ENCODE peak calls at places on chromosomes 13 and 19, in eight cellular contexts. I is left lung; J is MG63; Z is IMR-90; W is CD8-positive, alpha-beta T cell; G is effector memory CD4-positive, alpha-beta T cell; A is tibial artery; K is keratinocyte. M is an unnamed sample. For H3K36me3, the result is how much of the 10 kb centered on the place peaks cover.

GRCh38 chr19:44072543-44073401 is 813 bp downstream of the ZNF284 start:
- DNase-seq in I (no peak), J (no peak), Z (no peak), W (no peak), G (no peak), A (no peak), K (peak), M (no peak)

GRCh38 chr13:79659161-79659560 is 178.2 kb downstream of the NDFIP2 start:
- DNase-seq in I (no peak), J (peak), Z (no peak), W (no peak), G (no peak), A (no peak), K (no peak), M (no peak)

GRCh38 chr13:76884167-76884566 is 2.0 kb downstream of the KCTD12 start:
- DNase-seq in I (peak), J (peak), Z (no peak), W (no peak), G (no peak), A (no peak), K (no peak), M (peak)

GRCh38 chr19:46111376-46111775 is 13.1 kb downstream of the IGFL3 start:
- DNase-seq in I (no peak), J (no peak), Z (no peak), W (no peak), G (no peak), A (no peak), K (no peak), M (no peak)

GRCh38 chr19:6577410-6578125 is 13.4 kb downstream of the CD70 start:
- DNase-seq in I (no peak), J (peak), Z (no peak), W (no peak), G (no peak), A (no peak), K (peak), M (no peak)

GRCh38 chr13:38255600-38255999 is 94.1 kb upstream of the UFM1 start:
- DNase-seq in I (no peak), J (no peak), Z (no peak), W (no peak), G (no peak), A (no peak), K (no peak), M (no peak)

GRCh38 chr19:54035215-54036178 is 28.2 kb downstream of the VSTM1 start:
- DNase-seq in I (no peak), J (peak), Z (peak), W (no peak), G (no peak), A (no peak), K (no peak), M (peak)

GRCh38 chr13:25179810-25180437 is 7.8 kb upstream of the AMER2 start:
- DNase-seq in I (no peak), J (no peak), Z (no peak), W (no peak), G (no peak), A (no peak), K (no peak), M (no peak)

GRCh38 chr13:48778551-48779088 is 124.9 kb downstream of the CYSLTR2 start:
- DNase-seq in I (no peak), J (no peak), Z (no peak), W (no peak), G (no peak), A (no peak), K (no peak), M (no peak)

GRCh38 chr13:61128850-61129645 is 286.6 kb downstream of the PCDH20 start:
- DNase-seq in I (no peak), J (no peak), Z (no peak), W (no peak), G (no peak), A (no peak), K (no peak), M (no peak)

GRCh38 chr19:34555447-34555846 is 73.9 kb downstream of the WTIP start:
- DNase-seq in I (no peak), J (no peak), Z (no peak), W (no peak), G (no peak), A (no peak), K (no peak), M (peak)

GRCh38 chr13:20580257-20580656 is 13.3 kb downstream of the IFT88 start:
- DNase-seq in I (no peak), J (no peak), Z (no peak), W (no peak), G (no peak), A (no peak), K (no peak), M (no peak)

GRCh38 chr19:7654401-7654800 is 14.4 kb upstream of the RETN start:
- DNase-seq in I (no peak), J (no peak), Z (peak), W (no peak), G (no peak), A (no peak), K (peak), M (no peak)

GRCh38 chr13:105821337-105821736 is 714.1 kb downstream of the EFNB2 start:
- DNase-seq in I (no peak), J (no peak), Z (no peak), W (no peak), G (no peak), A (no peak), K (no peak), M (no peak)

GRCh38 chr13:69168436-69168835 is 939.2 kb upstream of the ATXN8OS start:
- DNase-seq in I (no peak), J (no peak), Z (no peak), W (no peak), G (no peak), A (no peak), K (no peak), M (no peak)

GRCh38 chr13:76887070-76887563 is 912 bp upstream of the KCTD12 start:
- DNase-seq in I (no peak), J (no peak), Z (no peak), W (no peak), G (no peak), A (no peak), K (no peak), M (no peak)

GRCh38 chr19:12723383-12723642 is 419 bp downstream of the TNPO2 start:
- DNase-seq in I (no peak), J (no peak), Z (peak), W (no peak), G (no peak), A (no peak), K (no peak), M (no peak)

GRCh38 chr19:47227347-47228167 is 3.4 kb downstream of the BBC3 start:
- DNase-seq in I (peak), J (peak), Z (peak), W (peak), G (peak), A (peak), K (no peak), M (peak)

GRCh38 chr13:40352385-40352778 is 314.1 kb downstream of the FOXO1 start:
- DNase-seq in I (no peak), J (no peak), Z (no peak), W (no peak), G (no peak), A (no peak), K (no peak), M (no peak)

GRCh38 chr13:99827011-99827410 is 144.6 kb downstream of the ZIC5 start:
- DNase-seq in I (no peak), J (peak), Z (no peak), W (no peak), G (no peak), A (no peak), K (no peak), M (no peak)

GRCh38 chr13:48068036-48068435 is 26.9 kb downstream of the MED4 start:
- DNase-seq in I (no peak), J (no peak), Z (no peak), W (no peak), G (no peak), A (no peak), K (no peak), M (no peak)

GRCh38 chr13:39496487-39496998 is 106.5 kb downstream of the LHFPL6 start:
- DNase-seq in I (no peak), J (no peak), Z (no peak), W (no peak), G (no peak), A (no peak), K (no peak), M (no peak)

GRCh38 chr19:46909356-46909755 is 48.6 kb downstream of the ARHGAP35 start:
- DNase-seq in I (no peak), J (no peak), Z (no peak), W (no peak), G (no peak), A (no peak), K (no peak), M (no peak)

GRCh38 chr19:40271706-40272105 is 13.4 kb downstream of the AKT2 start:
- DNase-seq in I (no peak), J (no peak), Z (no peak), W (no peak), G (no peak), A (no peak), K (no peak), M (no peak)

GRCh38 chr19:58204566-58204965 is 21.7 kb downstream of the ZNF274 start:
- DNase-seq in I (no peak), J (no peak), Z (no peak), W (no peak), G (no peak), A (no peak), K (no peak), M (no peak)

GRCh38 chr13:36293497-36293896 is 4.1 kb downstream of the CCDC169 start:
- DNase-seq in I (no peak), J (no peak), Z (no peak), W (no peak), G (no peak), A (no peak), K (no peak), M (no peak)

GRCh38 chr13:44974056-44974798 is 15.0 kb downstream of the NUFIP1 start:
- DNase-seq in I (peak), J (peak), Z (peak), W (no peak), G (no peak), A (no peak), K (no peak), M (peak)

GRCh38 chr19:51136333-51136732 is 5.8 kb upstream of the SIGLEC7 start:
- DNase-seq in I (no peak), J (no peak), Z (no peak), W (no peak), G (no peak), A (peak), K (no peak), M (no peak)

GRCh38 chr13:102812616-102813287 is 13.8 kb downstream of the BIVM start:
- DNase-seq in I (no peak), J (no peak), Z (peak), W (no peak), G (no peak), A (no peak), K (no peak), M (peak)

GRCh38 chr19:8302734-8303133 is 5.4 kb downstream of the CD320 start:
- DNase-seq in I (peak), J (no peak), Z (no peak), W (no peak), G (no peak), A (peak), K (no peak), M (no peak)

DNA sequence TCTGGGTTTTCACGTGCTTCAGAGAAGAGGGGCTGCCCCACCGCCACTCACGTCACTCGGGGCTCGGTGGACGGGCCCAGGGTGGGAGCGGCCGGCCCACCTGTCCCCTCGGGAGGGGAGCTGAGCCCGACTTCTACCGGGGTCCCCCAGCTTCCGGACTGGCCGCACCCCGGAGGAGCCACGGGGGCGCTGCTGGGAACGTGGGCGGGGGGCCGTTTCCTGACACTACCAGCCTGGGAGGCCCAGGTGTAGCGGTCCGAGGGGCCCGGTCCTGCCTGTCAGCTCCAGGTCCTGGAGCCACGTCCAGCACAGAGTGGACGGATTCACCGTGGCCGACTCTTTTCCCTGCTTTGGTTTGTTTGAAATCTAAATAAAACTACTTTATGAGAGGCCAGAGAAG is 2.2 kb upstream of the GZMM start:
- DNase-seq in I (no peak), J (no peak), Z (no peak), W (no peak), G (no peak), A (no peak), K (no peak), M (no peak)
- H3K36me3 ChIP-seq in I (under half), J (under half), Z (under half), W (under half), G (under half), A (under half), K (under half), M (under half)

DNA sequence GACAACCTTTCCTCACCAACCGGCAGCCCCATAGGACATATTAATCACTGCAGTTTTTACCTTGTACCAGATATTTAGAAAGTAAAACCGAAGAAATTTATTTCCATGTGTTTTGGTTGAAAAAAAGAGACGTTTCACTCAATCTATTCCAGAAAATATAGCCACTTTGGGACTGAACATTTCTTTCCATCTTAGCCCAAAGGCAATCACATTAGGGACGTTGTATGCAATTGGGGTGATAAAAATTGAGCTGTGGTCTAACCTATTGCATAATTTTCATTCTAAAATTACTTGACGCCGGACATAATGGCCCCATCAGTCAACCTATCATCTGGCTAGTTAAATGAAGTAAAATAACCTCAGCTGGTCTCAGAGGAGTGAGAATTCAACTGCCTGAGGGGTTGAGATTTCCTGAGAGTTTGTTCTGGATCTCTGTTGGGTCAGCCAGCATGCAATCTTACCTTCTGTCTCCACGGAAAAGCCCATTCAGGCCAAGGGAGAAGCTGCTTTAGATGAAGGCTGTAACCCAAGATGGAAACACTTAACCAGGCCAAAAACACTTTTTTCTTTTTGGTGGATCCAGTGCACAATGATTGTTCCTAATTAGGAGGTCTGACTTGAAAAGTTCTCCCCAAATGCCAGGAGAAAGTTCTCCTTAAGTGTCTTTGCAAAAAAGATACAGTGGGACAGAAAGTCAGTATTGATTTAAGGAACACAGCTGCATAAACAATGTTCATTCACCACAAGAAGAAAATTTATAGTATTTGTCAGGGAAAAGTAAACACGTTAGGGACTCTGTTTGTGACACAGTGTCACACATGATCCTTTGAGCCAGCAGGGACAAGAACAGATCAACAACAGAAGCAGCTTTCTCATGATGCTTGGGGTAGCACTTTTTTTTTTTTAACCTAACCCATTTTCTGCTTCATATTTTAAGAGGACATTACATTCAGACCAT is 34.1 kb downstream of the DLEU7 start:
- DNase-seq in I (no peak), J (no peak), Z (no peak), W (no peak), G (no peak), A (no peak), K (no peak), M (no peak)
- H3K36me3 ChIP-seq in I (under half), J (under half), Z (under half), W (under half), G (under half), A (under half), K (under half), M (under half)

GRCh38 chr19:5137114-5137513 is 168.2 kb downstream of the KDM4B start:
- DNase-seq in I (no peak), J (no peak), Z (no peak), W (no peak), G (no peak), A (no peak), K (no peak), M (no peak)
- H3K36me3 ChIP-seq in I (under half), J (under half), Z (half or more), W (under half), G (under half), A (under half), K (under half), M (under half)

DNA sequence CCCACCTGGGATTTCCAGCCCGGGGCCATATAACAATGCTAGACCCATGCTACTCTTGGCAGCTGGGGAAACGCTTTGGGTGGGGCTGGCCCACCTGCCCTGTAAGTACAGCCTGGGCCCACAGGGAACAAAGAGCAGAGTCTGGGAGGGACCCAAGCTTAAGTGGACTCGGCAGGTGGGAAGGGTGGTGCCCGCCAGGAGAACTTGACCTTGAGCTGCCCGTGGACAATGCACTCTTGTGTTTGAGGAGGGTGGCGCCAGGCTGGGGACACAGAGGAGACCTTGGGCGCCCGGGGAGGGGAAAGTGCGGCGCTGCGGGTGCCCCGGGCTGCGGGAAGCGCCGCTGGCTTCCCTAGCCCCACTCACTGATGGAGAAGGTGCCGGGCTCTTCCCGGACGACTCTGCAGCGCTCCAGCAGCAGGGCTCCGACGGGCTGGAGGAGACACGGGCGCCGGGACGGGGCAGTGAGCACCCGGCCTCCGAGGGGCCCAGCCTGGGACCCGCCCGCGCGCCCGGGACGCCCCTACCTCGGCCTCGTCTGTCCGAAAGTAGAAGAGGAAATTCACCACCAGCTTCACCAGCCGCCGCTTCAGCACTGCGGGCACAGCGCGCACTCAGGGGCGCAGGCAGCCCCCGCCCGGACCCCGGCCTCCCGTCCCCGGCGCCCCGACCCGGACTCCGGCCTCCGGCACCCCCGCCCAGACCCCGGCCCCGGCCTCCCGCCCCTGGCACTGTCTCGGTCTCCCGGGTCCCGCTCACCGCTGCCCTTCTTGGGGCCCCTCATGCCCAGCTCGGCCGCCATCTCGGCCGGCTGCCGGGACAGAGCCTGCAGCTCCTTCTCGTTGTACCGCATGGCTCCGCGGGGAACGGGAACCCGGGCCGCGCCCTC is 489 bp downstream of the PLEKHJ1 start:
- DNase-seq in I (peak), J (no peak), Z (no peak), W (no peak), G (no peak), A (no peak), K (no peak), M (no peak)
- H3K36me3 ChIP-seq in I (under half), J (under half), Z (under half), W (under half), G (under half), A (under half), K (under half), M (under half)

GRCh38 chr19:22527554-22527953 is 105.4 kb upstream of the ZNF98 start:
- DNase-seq in I (no peak), J (no peak), Z (no peak), W (no peak), G (no peak), A (no peak), K (no peak), M (no peak)
- H3K36me3 ChIP-seq in I (under half), J (under half), Z (under half), W (under half), G (under half), A (under half), K (under half), M (under half)

DNA sequence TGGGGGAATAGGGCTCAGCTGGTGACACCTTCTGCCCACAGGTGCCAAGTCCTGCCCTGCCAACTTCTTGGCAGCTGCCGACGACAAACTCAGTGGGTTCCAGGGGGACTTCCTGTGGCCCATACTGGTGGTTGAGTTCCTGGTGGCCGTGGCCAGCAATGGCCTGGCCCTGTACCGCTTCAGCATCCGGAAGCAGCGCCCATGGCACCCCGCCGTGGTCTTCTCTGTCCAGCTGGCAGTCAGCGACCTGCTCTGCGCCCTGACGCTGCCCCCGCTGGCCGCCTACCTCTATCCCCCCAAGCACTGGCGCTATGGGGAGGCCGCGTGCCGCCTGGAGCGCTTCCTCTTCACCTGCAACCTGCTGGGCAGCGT is 2.1 kb downstream of the P2RY11 start:
- DNase-seq in I (no peak), J (peak), Z (no peak), W (no peak), G (no peak), A (no peak), K (no peak), M (no peak)
- H3K36me3 ChIP-seq in I (under half), J (half or more), Z (half or more), W (half or more), G (half or more), A (half or more), K (half or more), M (half or more)

DNA sequence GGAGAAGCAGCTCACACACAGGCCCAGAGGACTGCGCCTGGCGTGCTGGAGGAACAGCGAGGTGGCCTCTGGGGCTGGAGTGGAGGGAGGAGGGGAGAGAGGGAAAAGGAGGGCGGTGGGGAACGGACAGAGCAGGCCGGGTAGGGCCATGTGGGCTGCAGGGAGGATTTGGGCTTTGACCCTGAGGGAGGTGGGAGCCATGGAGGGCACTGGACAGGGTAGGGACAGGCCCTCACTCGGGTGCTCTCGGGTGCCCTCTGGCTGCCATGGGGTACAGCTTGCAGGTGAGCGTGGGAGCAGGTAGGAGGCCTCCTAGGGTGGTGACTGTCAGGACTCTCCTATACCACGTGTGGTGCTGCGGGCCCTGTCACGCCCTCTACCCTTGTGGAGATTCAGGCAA is 22.8 kb downstream of the PLIN4 start:
- DNase-seq in I (no peak), J (no peak), Z (no peak), W (no peak), G (no peak), A (no peak), K (no peak), M (no peak)
- H3K36me3 ChIP-seq in I (under half), J (under half), Z (half or more), W (under half), G (half or more), A (half or more), K (under half), M (half or more)